ENCODE peak calls at places on chromosomes 7 and 10, in six cellular contexts. X is skeletal muscle cell, F is Peyer's patch, S is DMS79, Z is left colon, L is mucosa of gallbladder. K is an unnamed sample.

GRCh38 chr7:28433604-28434254 is 21.4 kb downstream of the CREB5 start:
- DNase-seq in S (peak; percentile 2), F (no peak), X (peak; percentile 25), Z (no peak), L (no peak), K (no peak)

GRCh38 chr10:12391191-12391590 is 41.8 kb downstream of the CAMK1D start:
- DNase-seq in F (no peak), Z (no peak), L (no peak), X (no peak), S (no peak), K (no peak)

GRCh38 chr10:113534428-113534827 is 18.4 kb upstream of the HABP2 start:
- DNase-seq in Z (no peak), L (no peak), S (no peak), F (no peak), X (no peak), K (no peak)

GRCh38 chr7:155410436-155410835 is 47.5 kb upstream of the EN2 start:
- DNase-seq in L (no peak), Z (no peak), X (no peak), F (no peak), S (no peak), K (no peak)

GRCh38 chr7:27166475-27167169 is 1.3 kb upstream of the HOXA9 start:
- DNase-seq in Z (no peak), F (no peak), L (no peak), X (no peak), S (no peak), K (no peak)

GRCh38 chr7:112866424-112866823 is 76.2 kb upstream of the TMEM168 start:
- DNase-seq in L (no peak), X (no peak), Z (no peak), S (no peak), F (no peak), K (no peak)

GRCh38 chr10:79446451-79447020 is 1.1 kb upstream of the ZCCHC24 start:
- DNase-seq in X (no peak), F (peak; percentile 27), S (no peak), Z (peak; percentile 71), L (peak; percentile 36), K (peak; percentile 73)

GRCh38 chr7:93890464-93891068 is at the start of gene TFPI2:
- DNase-seq in S (peak; percentile 23), X (peak; percentile 23), F (no peak), Z (peak; percentile 4), L (peak; percentile 10), K (no peak)

GRCh38 chr10:111076682-111077661 is at the start of gene ADRA2A:
- DNase-seq in L (peak; percentile 89), X (no peak), F (no peak), Z (peak; percentile 69), S (peak; percentile 66), K (peak; percentile 31)

GRCh38 chr7:37289347-37289746 is 159.3 kb downstream of the ELMO1 start:
- DNase-seq in S (no peak), L (no peak), X (no peak), F (no peak), Z (no peak), K (no peak)

GRCh38 chr7:4386190-4386589 is 295.9 kb upstream of the FOXK1 start:
- DNase-seq in S (no peak), Z (no peak), X (no peak), L (no peak), F (no peak), K (no peak)

GRCh38 chr7:77321300-77321699 is 94.8 kb downstream of the GSAP start:
- DNase-seq in S (no peak), Z (no peak), X (no peak), L (no peak), F (no peak), K (no peak)

GRCh38 chr7:20365486-20365885 is 34.8 kb downstream of the ITGB8 start:
- DNase-seq in X (no peak), L (peak; percentile 14), S (no peak), Z (no peak), F (no peak), K (no peak)